ENCODE peak calls at places on chromosomes 7 and 10, in six cellular contexts. U is pancreas, P is mucosa of descending colon, J is uterus, Y is mammary epithelial cell, B is MM.1S. O is an unnamed sample.

GRCh38 chr7:107982463-107982862 is 20.5 kb downstream of the LAMB1 start:
- DNase-seq in U (no peak), P (no peak), J (no peak), Y (no peak), B (no peak), O (no peak)

GRCh38 chr10:62527019-62527827 is 153.1 kb downstream of the ZNF365 start:
- DNase-seq in U (no peak), P (no peak), J (no peak), Y (no peak), B (peak; percentile 39), O (no peak)

GRCh38 chr7:144819566-144819965 is 16.3 kb downstream of the TPK1 start:
- DNase-seq in U (no peak), P (no peak), J (no peak), Y (no peak), B (no peak), O (no peak)

GRCh38 chr7:27198871-27199801 is 755 bp downstream of the HOXA13 start:
- DNase-seq in U (no peak), P (peak; percentile 61), J (no peak), Y (peak; percentile 24), B (no peak), O (peak; percentile 69)

GRCh38 chr10:95519132-95519487 is 42.1 kb downstream of the SORBS1 start:
- DNase-seq in U (peak; percentile 76), P (no peak), J (no peak), Y (no peak), B (no peak), O (no peak)

GRCh38 chr7:153388611-153389010 is 629.1 kb downstream of the ACTR3B start:
- DNase-seq in U (peak; percentile 6), P (no peak), J (no peak), Y (no peak), B (no peak), O (no peak)

GRCh38 chr10:20622522-20623270 is 274.4 kb downstream of the NEBL start:
- DNase-seq in U (no peak), P (no peak), J (no peak), Y (peak; percentile 68), B (no peak), O (peak; percentile 61)

GRCh38 chr7:121278120-121279021 is 50.4 kb upstream of the WNT16 start:
- DNase-seq in U (no peak), P (no peak), J (no peak), Y (peak; percentile 74), B (peak; percentile 94), O (peak; percentile 47)

GRCh38 chr7:104653870-104654401 is 325.5 kb downstream of the LHFPL3 start:
- DNase-seq in U (no peak), P (no peak), J (no peak), Y (no peak), B (no peak), O (no peak)

GRCh38 chr7:44438851-44439250 is 51.6 kb downstream of the NUDCD3 start:
- DNase-seq in U (no peak), P (no peak), J (no peak), Y (no peak), B (no peak), O (peak; percentile 12)

GRCh38 chr7:5699467-5699866 is 82.0 kb downstream of the RNF216 start:
- DNase-seq in U (no peak), P (no peak), J (no peak), Y (no peak), B (no peak), O (no peak)

GRCh38 chr7:7100432-7100849 is 81.9 kb upstream of the C1GALT1 start:
- DNase-seq in U (no peak), P (no peak), J (no peak), Y (peak; percentile 96), B (no peak), O (peak; percentile 18)

GRCh38 chr7:142569851-142570250 is 179.4 kb upstream of the PRSS1 start:
- DNase-seq in U (no peak), P (no peak), J (no peak), Y (no peak), B (no peak), O (no peak)

GRCh38 chr7:142566291-142566690 is 183.0 kb upstream of the PRSS1 start:
- DNase-seq in U (no peak), P (no peak), J (no peak), Y (no peak), B (no peak), O (no peak)

GRCh38 chr7:142567201-142567600 is 182.1 kb upstream of the PRSS1 start:
- DNase-seq in U (no peak), P (no peak), J (no peak), Y (no peak), B (no peak), O (no peak)

GRCh38 chr7:142568430-142569097 is 180.7 kb upstream of the PRSS1 start:
- DNase-seq in U (no peak), P (no peak), J (no peak), Y (peak; percentile 71), B (peak; percentile 18), O (peak; percentile 96)

DNA sequence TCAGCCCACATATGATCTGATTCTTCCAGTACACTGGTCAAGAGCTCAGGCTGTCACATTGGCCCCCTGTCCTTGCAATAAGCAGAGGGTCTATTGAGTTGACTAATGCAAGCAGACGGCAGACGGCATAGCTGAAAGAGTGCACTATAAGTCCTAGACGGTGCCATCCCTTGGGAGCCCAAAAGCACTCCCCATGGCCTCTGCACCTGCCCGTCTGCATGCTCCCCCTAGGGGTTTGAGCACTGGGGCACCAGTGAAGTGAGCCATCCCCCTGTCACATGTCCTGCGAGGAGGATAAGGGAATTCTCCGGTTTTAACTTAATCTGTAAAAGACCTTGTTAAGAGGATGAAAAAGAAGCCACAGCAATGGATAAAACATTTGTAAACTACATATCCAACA is 181.6 kb upstream of the PRSS1 start:
- DNase-seq in U (no peak), P (no peak), J (no peak), Y (no peak), B (no peak), O (no peak)
- TF ChIP-seq CTCF in U (no peak), P (no peak), J (no peak), Y (no peak), B (no peak), O (no peak)

GRCh38 chr10:128431083-128431482 is 304.9 kb upstream of the MKI67 start:
- DNase-seq in U (no peak), P (no peak), J (no peak), Y (no peak), B (no peak), O (no peak)

GRCh38 chr10:128431997-128432396 is 305.8 kb upstream of the MKI67 start:
- DNase-seq in U (no peak), P (no peak), J (no peak), Y (no peak), B (no peak), O (no peak)

GRCh38 chr10:128429835-128430513 is 303.8 kb upstream of the MKI67 start:
- DNase-seq in U (no peak), P (no peak), J (no peak), Y (no peak), B (no peak), O (no peak)

GRCh38 chr10:128432423-128432822 is 306.2 kb upstream of the MKI67 start:
- DNase-seq in U (no peak), P (no peak), J (no peak), Y (no peak), B (no peak), O (no peak)

DNA sequence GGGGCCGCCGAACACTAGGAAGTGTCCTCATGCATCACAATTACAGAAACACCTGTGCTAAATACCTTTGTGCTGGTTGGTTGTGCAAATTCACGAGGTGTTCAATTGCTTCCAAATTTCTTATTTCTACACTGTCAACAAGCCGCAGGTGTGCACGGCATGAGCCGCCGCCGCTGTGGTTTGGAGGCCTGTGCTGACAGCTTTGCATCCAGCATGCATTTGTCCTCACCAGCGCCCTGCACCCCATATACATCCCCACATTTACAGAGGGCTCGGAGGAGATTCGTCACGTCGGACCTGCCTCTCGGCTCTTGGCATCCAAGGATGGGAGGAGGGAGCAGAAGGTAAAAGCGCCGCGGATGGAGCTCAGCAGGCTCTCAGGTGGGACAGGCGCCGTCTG is 305.3 kb upstream of the MKI67 start:
- DNase-seq in U (no peak), P (no peak), J (no peak), Y (no peak), B (no peak), O (no peak)
- H3K4me3 ChIP-seq in U (no peak overlapping the region), P (no peak overlapping the region), J (no peak overlapping the region), Y (no peak overlapping the region), B (no peak overlapping the region), O (no peak overlapping the region)

GRCh38 chr10:17597386-17597785 is 19.8 kb downstream of the HACD1 start:
- DNase-seq in U (no peak), P (no peak), J (no peak), Y (no peak), B (no peak), O (no peak)

GRCh38 chr10:17599089-17599488 is 18.1 kb downstream of the HACD1 start:
- DNase-seq in U (no peak), P (no peak), J (no peak), Y (no peak), B (no peak), O (no peak)
- TF ChIP-seq CTCF in U (no peak), P (no peak), J (no peak), Y (no peak), B (peak; percentile 17), O (peak; percentile 14)

GRCh38 chr7:2721842-2722241 is 33.8 kb downstream of the AMZ1 start:
- DNase-seq in U (no peak), P (peak; percentile 15), J (no peak), Y (no peak), B (no peak), O (no peak)

GRCh38 chr7:2725178-2726105 is 37.4 kb downstream of the AMZ1 start:
- DNase-seq in U (no peak), P (peak; percentile 14), J (no peak), Y (no peak), B (no peak), O (no peak)

GRCh38 chr7:2722591-2722990 is 34.6 kb downstream of the AMZ1 start:
- DNase-seq in U (no peak), P (no peak), J (no peak), Y (no peak), B (no peak), O (no peak)

GRCh38 chr7:2724453-2725177 is 36.6 kb downstream of the AMZ1 start:
- DNase-seq in U (no peak), P (peak; percentile 7), J (no peak), Y (no peak), B (no peak), O (no peak)

GRCh38 chr7:2723138-2723850 is 35.3 kb downstream of the AMZ1 start:
- DNase-seq in U (no peak), P (peak; percentile 10), J (no peak), Y (no peak), B (no peak), O (no peak)
- H3K4me3 ChIP-seq in U (no peak overlapping the region), P (no peak overlapping the region), J (no peak overlapping the region), Y (no peak overlapping the region), B (no peak overlapping the region), O (no peak overlapping the region)